ENCODE peak calls at places on chromosomes 4 and X, in six cellular contexts. W is activated gamma-delta T cell treated with Interleukin-2 at 50 U/mL for 16 hours; I is kidney glomerular epithelial cell; U is psoas muscle; S is left lung; V is stimulated activated naive CD8-positive, alpha-beta T cell treated with anti-CD3 and anti-CD28 coated beads, Interleukin-15, Interleukin-2, amounts not matched to agents 100 U/mL and 50 U/mL, for 24 hours. F is an unnamed sample.

GRCh38 chrX:37812110-37812509 is 32.3 kb downstream of the CYBB start:
- DNase-seq in S (no peak), I (no peak), V (no peak), W (no peak), U (no peak), F (peak; percentile 59)

GRCh38 chr4:160406426-160406825 is 1303.5 kb downstream of the RAPGEF2 start:
- DNase-seq in S (no peak), V (no peak), U (no peak), W (no peak), I (no peak), F (no peak)

GRCh38 chrX:131544218-131544617 is 344 bp downstream of the OR13H1 start:
- DNase-seq in W (no peak), V (no peak), S (no peak), I (no peak), U (no peak), F (no peak)

GRCh38 chr4:159206427-159206871 is 103.6 kb downstream of the RAPGEF2 start:
- DNase-seq in U (no peak), W (no peak), S (no peak), V (peak; percentile 44), I (no peak), F (no peak)

GRCh38 chr4:155692990-155693659 is 26.5 kb downstream of the GUCY1A1 start:
- DNase-seq in W (no peak), S (no peak), I (peak; percentile 91), U (no peak), V (no peak), F (no peak)

GRCh38 chrX:15349046-15349445 is 13.7 kb upstream of the PIGA start:
- DNase-seq in U (no peak), I (peak; percentile 27), S (no peak), W (no peak), V (peak; percentile 5), F (peak; percentile 6)

GRCh38 chrX:154486052-154486395 is 391 bp downstream of the UBL4A start:
- DNase-seq in V (peak; percentile 35), I (no peak), W (peak; percentile 27), S (no peak), U (peak; percentile 75), F (peak; percentile 40)

GRCh38 chr4:5707366-5708133 is 809 bp downstream of the EVC2 start:
- DNase-seq in W (no peak), I (no peak), S (no peak), V (no peak), U (no peak), F (no peak)

GRCh38 chrX:154350429-154351182 is 23.8 kb downstream of the FLNA start:
- DNase-seq in U (peak; percentile 20), V (no peak), S (no peak), W (no peak), I (no peak), F (no peak)

GRCh38 chr4:6714954-6715353 is 1.0 kb upstream of the BLOC1S4 start:
- DNase-seq in U (no peak), W (no peak), I (no peak), V (no peak), S (no peak), F (no peak)

GRCh38 chr4:48939785-48940184 is 33.2 kb upstream of the OCIAD2 start:
- DNase-seq in V (no peak), I (peak; percentile 89), S (no peak), U (no peak), W (no peak), F (no peak)

GRCh38 chr4:94701606-94702300 is 56.0 kb upstream of the BMPR1B start:
- DNase-seq in W (no peak), I (no peak), V (no peak), U (no peak), S (no peak), F (no peak)

GRCh38 chr4:65007841-65008439 is 598.7 kb upstream of the TECRL start:
- DNase-seq in S (no peak), V (no peak), U (no peak), I (peak; percentile 59), W (no peak), F (peak; percentile 44)

GRCh38 chr4:165151734-165152133 is 39.1 kb upstream of the TMEM192 start:
- DNase-seq in I (no peak), W (no peak), S (no peak), V (no peak), U (no peak), F (no peak)

GRCh38 chrX:26470946-26471345 is 255.0 kb downstream of the MAGEB5 start:
- DNase-seq in U (no peak), S (no peak), I (no peak), V (no peak), W (no peak), F (no peak)

GRCh38 chr4:56671373-56671772 is 9.7 kb downstream of the HOPX start:
- DNase-seq in I (no peak), W (no peak), U (no peak), V (no peak), S (no peak), F (no peak)

GRCh38 chrX:13194291-13195103 is 125.4 kb downstream of the ATXN3L start:
- DNase-seq in S (no peak), W (no peak), I (no peak), V (no peak), U (no peak), F (no peak)

GRCh38 chr4:141731481-141731880 is 95.1 kb downstream of the IL15 start:
- DNase-seq in S (no peak), V (no peak), W (no peak), U (no peak), I (peak; percentile 3), F (no peak)

GRCh38 chrX:83819304-83819703 is 41.6 kb upstream of the CYLC1 start:
- DNase-seq in U (no peak), I (no peak), S (no peak), W (no peak), V (no peak), F (no peak)

GRCh38 chr4:153651961-153652784 is 31.9 kb upstream of the TLR2 start:
- DNase-seq in W (no peak), S (no peak), U (no peak), V (no peak), I (no peak), F (no peak)

GRCh38 chrX:15930585-15930984 is 76.0 kb upstream of the AP1S2 start:
- DNase-seq in V (no peak), W (no peak), S (no peak), U (no peak), I (peak; percentile 49), F (no peak)

GRCh38 chr4:56976878-56977320 is 507 bp downstream of the NOA1 start:
- DNase-seq in V (peak; percentile 60), W (peak; percentile 31), I (no peak), U (no peak), S (peak; percentile 68), F (peak; percentile 30)

GRCh38 chr4:53932784-53933183 is 131.6 kb downstream of the CHIC2 start:
- DNase-seq in S (no peak), U (no peak), V (no peak), W (no peak), I (no peak), F (no peak)

GRCh38 chr4:72397314-72397713 is 171.7 kb downstream of the ADAMTS3 start:
- DNase-seq in W (no peak), I (no peak), U (no peak), V (no peak), S (peak; percentile 53), F (no peak)

GRCh38 chrX:78199851-78200250 is 60.4 kb upstream of the TAF9B start:
- DNase-seq in V (no peak), W (no peak), S (no peak), U (no peak), I (no peak), F (no peak)

GRCh38 chr4:153466637-153467153 is 535 bp downstream of the TMEM131L start:
- DNase-seq in I (no peak), S (no peak), V (peak; percentile 38), U (peak; percentile 54), W (no peak), F (no peak)

GRCh38 chr4:154231796-154232478 is 259.7 kb downstream of the DCHS2 start:
- DNase-seq in S (no peak), V (no peak), I (no peak), U (no peak), W (no peak), F (no peak)

GRCh38 chr4:139453371-139454110 is 380 bp upstream of the RAB33B start:
- DNase-seq in V (peak; percentile 95), U (peak; percentile 99), S (peak; percentile 99), W (peak; percentile 95), I (peak; percentile 93), F (peak; percentile 94)

GRCh38 chr4:1750381-1751154 is 29.2 kb downstream of the TACC3 start:
- DNase-seq in I (no peak), S (no peak), W (no peak), V (no peak), U (no peak), F (no peak)

GRCh38 chrX:114465689-114466088 is 118.2 kb upstream of the HTR2C start:
- DNase-seq in U (no peak), I (no peak), W (no peak), V (no peak), S (no peak), F (no peak)

GRCh38 chrX:107290019-107290418 is 83.6 kb downstream of the DNAAF6 start:
- DNase-seq in V (no peak), U (no peak), S (no peak), W (no peak), I (no peak), F (no peak)

GRCh38 chrX:47587091-47587891 is 5.1 kb downstream of the TIMP1 start:
- DNase-seq in S (no peak), I (no peak), U (no peak), V (no peak), W (no peak), F (no peak)

GRCh38 chr4:126192506-126192905 is 877.8 kb downstream of the FAT4 start:
- DNase-seq in U (no peak), W (no peak), S (no peak), I (no peak), V (no peak), F (no peak)

GRCh38 chrX:17689971-17690409 is 47.3 kb upstream of the SCML1 start:
- DNase-seq in I (peak; percentile 36), W (peak; percentile 14), U (no peak), S (no peak), V (peak; percentile 33), F (peak; percentile 8)

GRCh38 chr4:111652986-111653385 is 492.3 kb upstream of the FAM241A start:
- DNase-seq in V (no peak), I (no peak), U (no peak), S (no peak), W (no peak), F (no peak)

GRCh38 chr4:999863-1000425 is 6.7 kb upstream of the SLC26A1 start:
- DNase-seq in W (no peak), S (no peak), V (no peak), U (no peak), I (no peak), F (no peak)

GRCh38 chrX:129531132-129531531 is 7.8 kb upstream of the SMARCA1 start:
- DNase-seq in V (no peak), S (no peak), U (no peak), I (no peak), W (no peak), F (no peak)

GRCh38 chrX:39174761-39175417 is 373.6 kb downstream of the MID1IP1 start:
- DNase-seq in W (no peak), S (no peak), I (no peak), V (peak; percentile 47), U (no peak), F (peak; percentile 14)